ENCODE peak calls at places on chromosomes 2 and 18, in seven cellular contexts. M is SK-N-SH, T is K562, P is stomach, R is tibial nerve, I is spleen, L is right lobe of liver. H is an unnamed sample.

GRCh38 chr2:205868773-205869333 is 186.6 kb downstream of the NRP2 start:
- DNase-seq in M (no peak), T (no peak), P (no peak), R (no peak), I (no peak), L (no peak), H (no peak)

GRCh38 chr2:62596061-62596658 is 90.2 kb upstream of the TMEM17 start:
- DNase-seq in M (peak; percentile 57), T (no peak), P (no peak), R (no peak), I (no peak), L (no peak), H (no peak)

GRCh38 chr2:120448961-120449421 is 103.1 kb downstream of the INHBB start:
- DNase-seq in M (no peak), T (no peak), P (no peak), R (no peak), I (peak; percentile 69), L (no peak), H (no peak)

GRCh38 chr18:55779711-55780590 is 192.0 kb upstream of the TCF4 start:
- DNase-seq in M (peak; percentile 85), T (peak; percentile 37), P (no peak), R (peak; percentile 21), I (peak; percentile 84), L (no peak), H (peak; percentile 63)

GRCh38 chr2:218327451-218327850 is 29.2 kb upstream of the CATIP start:
- DNase-seq in M (no peak), T (no peak), P (no peak), R (no peak), I (no peak), L (no peak), H (peak; percentile 23)

GRCh38 chr2:135882415-135882814 is 6.2 kb upstream of the MCM6 start:
- DNase-seq in M (no peak), T (no peak), P (no peak), R (no peak), I (no peak), L (no peak), H (no peak)

GRCh38 chr2:75199428-75200011 is at the start of gene TACR1:
- DNase-seq in M (peak; percentile 78), T (peak; percentile 39), P (peak; percentile 61), R (peak; percentile 26), I (peak; percentile 87), L (peak; percentile 62), H (peak; percentile 82)

GRCh38 chr18:50707841-50708240 is 112.0 kb downstream of the MRO start:
- DNase-seq in M (no peak), T (no peak), P (no peak), R (no peak), I (peak; percentile 2), L (peak; percentile 50), H (peak; percentile 68)

GRCh38 chr18:68431111-68431921 is 283.6 kb downstream of the TMX3 start:
- DNase-seq in M (no peak), T (no peak), P (no peak), R (no peak), I (no peak), L (no peak), H (no peak)

GRCh38 chr2:58893645-58894336 is 652.7 kb upstream of the FANCL start:
- DNase-seq in M (no peak), T (no peak), P (no peak), R (no peak), I (no peak), L (no peak), H (no peak)

GRCh38 chr2:1989216-1989615 is 244.9 kb upstream of the PXDN start:
- DNase-seq in M (no peak), T (no peak), P (peak; percentile 44), R (no peak), I (no peak), L (peak; percentile 39), H (no peak)

GRCh38 chr2:1987379-1987778 is 243.1 kb upstream of the PXDN start:
- DNase-seq in M (no peak), T (no peak), P (no peak), R (no peak), I (no peak), L (peak; percentile 21), H (no peak)

GRCh38 chr2:1986598-1986997 is 242.3 kb upstream of the PXDN start:
- DNase-seq in M (no peak), T (no peak), P (no peak), R (no peak), I (no peak), L (peak; percentile 6), H (no peak)

GRCh38 chr2:1988594-1988993 is 244.3 kb upstream of the PXDN start:
- DNase-seq in M (no peak), T (no peak), P (no peak), R (no peak), I (no peak), L (peak; percentile 14), H (no peak)

GRCh38 chr2:1988049-1988448 is 243.7 kb upstream of the PXDN start:
- DNase-seq in M (no peak), T (no peak), P (no peak), R (no peak), I (no peak), L (peak; percentile 32), H (no peak)
- H3K27me3 ChIP-seq in M (no peaks in the 10 kb centered on the region), T (no peaks in the 10 kb centered on the region), P (peaks cover 3% of the 10 kb centered on the region), R (no peaks in the 10 kb centered on the region), I (no peaks in the 10 kb centered on the region), L (no peaks in the 10 kb centered on the region), H (no peaks in the 10 kb centered on the region)

GRCh38 chr2:54504866-54505265 is 48.7 kb downstream of the SPTBN1 start:
- DNase-seq in M (no peak), T (no peak), P (no peak), R (no peak), I (no peak), L (no peak), H (no peak)

GRCh38 chr2:54503828-54504227 is 47.7 kb downstream of the SPTBN1 start:
- DNase-seq in M (no peak), T (no peak), P (no peak), R (no peak), I (no peak), L (no peak), H (no peak)

GRCh38 chr2:54512663-54513363 is 56.7 kb downstream of the SPTBN1 start:
- DNase-seq in M (no peak), T (no peak), P (no peak), R (no peak), I (no peak), L (no peak), H (no peak)

GRCh38 chr2:54512183-54512582 is 56.1 kb downstream of the SPTBN1 start:
- DNase-seq in M (no peak), T (no peak), P (no peak), R (no peak), I (no peak), L (no peak), H (no peak)

DNA sequence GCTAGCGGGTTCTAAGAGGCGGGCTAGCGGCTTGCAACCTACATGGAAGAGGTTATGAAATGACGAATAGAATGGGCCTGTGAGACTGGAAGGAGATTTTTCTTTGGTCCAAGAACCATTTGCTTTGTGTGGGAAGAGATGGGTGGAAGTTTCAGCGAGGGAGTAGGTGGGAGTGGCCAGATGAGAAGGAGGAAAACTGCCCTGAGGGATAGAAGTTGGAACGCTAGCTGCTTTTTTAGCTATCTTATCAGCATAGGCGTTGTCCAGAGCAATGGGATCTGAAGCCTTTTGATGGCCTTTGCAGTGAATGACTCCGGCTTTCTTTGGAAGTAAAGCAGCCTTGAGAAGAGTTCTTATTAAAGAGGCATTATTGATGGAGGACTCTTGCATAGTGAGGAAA is 52.4 kb downstream of the SPTBN1 start:
- DNase-seq in M (no peak), T (no peak), P (no peak), R (no peak), I (no peak), L (no peak), H (no peak)
- H3K27ac ChIP-seq in M (no peak overlapping the region), T (no peak overlapping the region), P (no peak overlapping the region), R (peak overlapping the region; percentile 45), I (no peak overlapping the region), L (no peak overlapping the region), H (peak overlapping the region; percentile 61)

GRCh38 chr2:55105456-55105855 is 55.2 kb upstream of the RTN4 start:
- DNase-seq in M (no peak), T (no peak), P (no peak), R (no peak), I (no peak), L (no peak), H (no peak)

GRCh38 chr2:55103039-55103438 is 52.8 kb upstream of the RTN4 start:
- DNase-seq in M (no peak), T (no peak), P (no peak), R (no peak), I (no peak), L (no peak), H (no peak)

GRCh38 chr2:55099493-55099877 is 49.2 kb upstream of the RTN4 start:
- DNase-seq in M (no peak), T (no peak), P (no peak), R (no peak), I (no peak), L (no peak), H (no peak)

GRCh38 chr2:55099878-55100820 is 49.9 kb upstream of the RTN4 start:
- DNase-seq in M (no peak), T (no peak), P (no peak), R (no peak), I (no peak), L (no peak), H (peak; percentile 84)

DNA sequence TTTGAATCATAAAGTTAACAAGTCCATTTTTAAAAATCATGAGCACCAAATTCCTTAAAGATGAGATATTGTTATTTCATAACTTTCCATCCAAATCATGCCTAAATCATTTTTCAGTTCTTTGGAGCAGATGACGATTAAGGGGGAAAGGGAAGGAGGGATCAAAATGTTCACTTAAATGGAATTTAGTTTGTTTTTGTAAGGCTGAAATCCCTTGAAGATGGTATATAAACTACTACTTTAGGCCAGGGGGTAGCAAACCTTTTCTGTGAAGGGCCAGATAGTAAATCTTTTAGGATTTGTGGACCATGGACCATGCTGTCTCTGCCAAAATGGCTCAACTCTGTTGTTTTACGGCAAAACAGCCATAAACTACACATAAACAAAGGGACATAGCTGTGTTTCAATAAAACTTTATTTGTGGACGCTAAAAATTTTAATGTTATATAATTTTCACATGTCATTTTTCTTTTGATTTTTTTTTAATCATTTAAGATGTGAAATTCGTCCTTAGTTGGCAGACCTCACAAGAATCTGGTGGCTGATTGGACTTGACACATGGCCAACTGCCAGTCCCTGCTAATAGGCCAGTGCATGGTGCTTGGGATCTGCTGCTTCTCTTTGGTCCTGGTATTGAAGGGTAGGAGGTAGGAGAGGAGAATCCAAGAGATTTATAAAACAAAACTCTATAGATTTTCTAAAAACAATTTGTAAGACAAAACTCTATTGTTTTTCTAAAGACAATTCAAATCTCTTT is 52.0 kb upstream of the RTN4 start:
- DNase-seq in M (no peak), T (no peak), P (no peak), R (no peak), I (no peak), L (no peak), H (no peak)
- H3K4me1 ChIP-seq in M (peaks cover 65% of the 10 kb centered on the region), T (peaks cover 40% of the 10 kb centered on the region), P (peaks cover 38% of the 10 kb centered on the region), R (peaks cover 22% of the 10 kb centered on the region), I (no peaks in the 10 kb centered on the region), L (no peaks in the 10 kb centered on the region), H (peaks cover 16% of the 10 kb centered on the region)

GRCh38 chr2:16105178-16105663 is 164.9 kb downstream of the MYCN start:
- DNase-seq in M (no peak), T (no peak), P (no peak), R (no peak), I (no peak), L (no peak), H (peak; percentile 13)
- H3K27me3 ChIP-seq in M (no peaks in the 10 kb centered on the region), T (peaks cover 2% of the 10 kb centered on the region), P (no peaks in the 10 kb centered on the region), R (no peaks in the 10 kb centered on the region), I (no peaks in the 10 kb centered on the region), L (no peaks in the 10 kb centered on the region), H (no peaks in the 10 kb centered on the region)

H was measured in cardiac muscle cell.